ENCODE peak calls at places on chromosomes 5 and 9, in five cellular contexts. A is activated CD4-positive, alpha-beta T cell treated with anti-CD3 and anti-CD28 coated beads for 4 hours; R is uterus; N is upper lobe of right lung; Z is bronchial epithelial cell. U is an unnamed sample.

GRCh38 chr9:104104407-104104806 is 10.3 kb downstream of the SMC2 start:
- DNase-seq in A (no peak), R (no peak), N (no peak), Z (no peak), U (no peak)

GRCh38 chr5:98651715-98652114 is 121.7 kb upstream of the RGMB start:
- DNase-seq in A (no peak), R (no peak), N (no peak), Z (peak), U (no peak)

GRCh38 chr9:70061776-70062175 is 18.1 kb downstream of the MAMDC2 start:
- DNase-seq in A (no peak), R (no peak), N (no peak), Z (no peak), U (no peak)

GRCh38 chr5:165134146-165134545 is 1628.7 kb downstream of the MAT2B start:
- DNase-seq in A (no peak), R (no peak), N (no peak), Z (no peak), U (no peak)

GRCh38 chr5:27727254-27727653 is 688.9 kb upstream of the CDH9 start:
- DNase-seq in A (no peak), R (no peak), N (no peak), Z (no peak), U (no peak)

GRCh38 chr5:71011194-71011792 is 13.8 kb downstream of the NAIP start:
- DNase-seq in A (no peak), R (no peak), N (no peak), Z (no peak), U (no peak)

GRCh38 chr5:33310471-33310870 is 130.3 kb upstream of the TARS1 start:
- DNase-seq in A (no peak), R (no peak), N (no peak), Z (peak), U (no peak)

GRCh38 chr5:172104021-172104420 is 84.0 kb downstream of the STK10 start:
- DNase-seq in A (no peak), R (no peak), N (no peak), Z (no peak), U (no peak)

GRCh38 chr5:142110046-142110531 is 1.5 kb downstream of the NDFIP1 start:
- DNase-seq in A (no peak), R (peak), N (no peak), Z (no peak), U (no peak)

GRCh38 chr5:36876965-36877666 is 547 bp downstream of the NIPBL start:
- DNase-seq in A (peak), R (peak), N (peak), Z (no peak), U (peak)

GRCh38 chr5:98997000-98997399 is 68.2 kb upstream of the CHD1 start:
- DNase-seq in A (no peak), R (no peak), N (no peak), Z (peak), U (no peak)

GRCh38 chr5:126363658-126364057 is 59.6 kb upstream of the GRAMD2B start:
- DNase-seq in A (no peak), R (no peak), N (no peak), Z (peak), U (no peak)

GRCh38 chr5:43305948-43306563 is 7.2 kb downstream of the HMGCS1 start:
- DNase-seq in A (no peak), R (no peak), N (no peak), Z (peak), U (no peak)

GRCh38 chr5:96720408-96720807 is 58.2 kb downstream of the CAST start:
- DNase-seq in A (no peak), R (no peak), N (no peak), Z (no peak), U (no peak)

GRCh38 chr5:160036884-160037283 is 27.9 kb downstream of the TTC1 start:
- DNase-seq in A (no peak), R (no peak), N (no peak), Z (no peak), U (no peak)

GRCh38 chr5:141508440-141508807 is 19.5 kb downstream of the PCDHGC5 start:
- DNase-seq in A (no peak), R (no peak), N (no peak), Z (no peak), U (no peak)

GRCh38 chr9:26656003-26656940 is 236.3 kb downstream of the CAAP1 start:
- DNase-seq in A (no peak), R (no peak), N (no peak), Z (no peak), U (no peak)

U was measured in right atrium auricular region.